ENCODE peak calls at places on chromosomes 16 and 17, in seven cellular contexts. R is AG20443; Q is cardiac muscle cell; L is stimulated activated CD4-positive, alpha-beta T cell treated with anti-CD3 and anti-CD28 coated beads, Interleukin-12 subunit alpha, Interleukin-12 subunit beta, amount 100 ng/mL, for 4 hours; P is stimulated activated CD8-positive, alpha-beta memory T cell treated with anti-CD3 and anti-CD28 coated beads, Interleukin-2, amount 100 ng/mL, for 48 hours; I is ELR; M is substantia nigra. C is an unnamed sample.

GRCh38 chr16:1163567-1164055 is 10.7 kb downstream of the CACNA1H start:
- DNase-seq in R (peak; percentile 54), Q (no peak), L (no peak), P (no peak), I (peak; percentile 9), M (no peak), C (no peak)

GRCh38 chr17:72487731-72488325 is 367.0 kb downstream of the SOX9 start:
- DNase-seq in R (no peak), Q (no peak), L (no peak), P (no peak), I (no peak), M (no peak), C (no peak)

GRCh38 chr16:1754204-1754603 is 17.1 kb downstream of the NME3 start:
- DNase-seq in R (no peak), Q (no peak), L (no peak), P (no peak), I (no peak), M (no peak), C (no peak)

GRCh38 chr16:68339214-68339613 is 28.4 kb downstream of the PRMT7 start:
- DNase-seq in R (no peak), Q (no peak), L (no peak), P (no peak), I (no peak), M (no peak), C (no peak)

GRCh38 chr17:68733241-68734176 is 132.3 kb upstream of the FAM20A start:
- DNase-seq in R (no peak), Q (peak; percentile 89), L (no peak), P (no peak), I (peak; percentile 9), M (no peak), C (no peak)

GRCh38 chr16:72369273-72369672 is 197.3 kb upstream of the PMFBP1 start:
- DNase-seq in R (no peak), Q (no peak), L (no peak), P (no peak), I (no peak), M (no peak), C (no peak)

GRCh38 chr17:32141690-32142037 is 638 bp upstream of the RHOT1 start:
- DNase-seq in R (no peak), Q (no peak), L (no peak), P (no peak), I (no peak), M (no peak), C (no peak)

GRCh38 chr16:51473091-51473490 is 322.0 kb upstream of the SALL1 start:
- DNase-seq in R (no peak), Q (no peak), L (no peak), P (no peak), I (no peak), M (no peak), C (no peak)

GRCh38 chr17:37097162-37097561 is 148.4 kb downstream of the AATF start:
- DNase-seq in R (no peak), Q (no peak), L (no peak), P (no peak), I (no peak), M (no peak), C (no peak)

GRCh38 chr17:28978016-28978415 is 26.7 kb upstream of the PHF12 start:
- DNase-seq in R (no peak), Q (no peak), L (no peak), P (no peak), I (no peak), M (no peak), C (no peak)

GRCh38 chr16:84808812-84809211 is 11.0 kb upstream of the CRISPLD2 start:
- DNase-seq in R (no peak), Q (no peak), L (no peak), P (no peak), I (no peak), M (no peak), C (no peak)

GRCh38 chr17:33832295-33832694 is 422.8 kb upstream of the CCL2 start:
- DNase-seq in R (no peak), Q (peak; percentile 63), L (no peak), P (no peak), I (no peak), M (no peak), C (no peak)

GRCh38 chr17:32772453-32773025 is 104.4 kb downstream of the MYO1D start:
- DNase-seq in R (no peak), Q (no peak), L (no peak), P (no peak), I (no peak), M (no peak), C (no peak)

GRCh38 chr17:10127819-10128375 is 70.5 kb downstream of the GAS7 start:
- DNase-seq in R (peak; percentile 94), Q (no peak), L (no peak), P (no peak), I (peak; percentile 65), M (no peak), C (no peak)

GRCh38 chr17:76989519-76989918 is 121.3 kb downstream of the MGAT5B start:
- DNase-seq in R (no peak), Q (no peak), L (no peak), P (no peak), I (no peak), M (no peak), C (no peak)

GRCh38 chr17:64053101-64053500 is 32.7 kb upstream of the ICAM2 start:
- DNase-seq in R (no peak), Q (no peak), L (no peak), P (no peak), I (no peak), M (no peak), C (no peak)

GRCh38 chr17:55420776-55421178 is 858 bp downstream of the MMD start:
- DNase-seq in R (peak; percentile 40), Q (peak; percentile 62), L (peak; percentile 42), P (no peak), I (peak; percentile 53), M (peak; percentile 15), C (peak; percentile 30)